ENCODE peak calls at places on chromosome 18, in nine cellular contexts. L is Peyer's patch, Y is mammary epithelial cell, X is heart left ventricle, F is sigmoid colon, H is esophagus muscularis mucosa, N is AG04450, M is right lobe of liver, P is colonic mucosa. E is an unnamed sample.

GRCh38 chr18:11868230-11868629 is 17.0 kb downstream of the CHMP1B start:
- DNase-seq in L (peak), Y (no peak), X (no peak), F (no peak), H (no peak), N (no peak), M (no peak), P (no peak), E (no peak)

GRCh38 chr18:47050468-47050867 is 15.0 kb upstream of the ELOA2 start:
- DNase-seq in L (peak), Y (peak), X (peak), F (no peak), H (no peak), N (peak), M (no peak), P (peak), E (no peak)

GRCh38 chr18:26875040-26875654 is 9.6 kb upstream of the AQP4 start:
- DNase-seq in L (no peak), Y (no peak), X (no peak), F (no peak), H (no peak), N (no peak), M (no peak), P (no peak), E (no peak)

GRCh38 chr18:23307567-23308295 is 145.4 kb upstream of the RIOK3 start:
- DNase-seq in L (peak), Y (peak), X (no peak), F (no peak), H (no peak), N (no peak), M (no peak), P (no peak), E (no peak)

GRCh38 chr18:79405781-79406575 is 10.2 kb downstream of the NFATC1 start:
- DNase-seq in L (peak), Y (no peak), X (peak), F (no peak), H (no peak), N (no peak), M (no peak), P (peak), E (peak)

GRCh38 chr18:56709463-56709862 is 58.3 kb downstream of the WDR7 start:
- DNase-seq in L (peak), Y (peak), X (no peak), F (no peak), H (no peak), N (peak), M (no peak), P (no peak), E (no peak)

GRCh38 chr18:62118324-62118723 is 68.5 kb downstream of the PIGN start:
- DNase-seq in L (no peak), Y (no peak), X (no peak), F (no peak), H (no peak), N (no peak), M (no peak), P (no peak), E (no peak)

GRCh38 chr18:60466671-60467070 is 94.1 kb upstream of the MC4R start:
- DNase-seq in L (no peak), Y (no peak), X (no peak), F (no peak), H (no peak), N (no peak), M (no peak), P (no peak), E (no peak)

GRCh38 chr18:34970106-34970505 is 71.1 kb upstream of the MAPRE2 start:
- DNase-seq in L (no peak), Y (peak), X (no peak), F (no peak), H (no peak), N (no peak), M (no peak), P (no peak), E (no peak)

GRCh38 chr18:13241083-13241892 is 22.7 kb downstream of the LDLRAD4 start:
- DNase-seq in L (peak), Y (no peak), X (no peak), F (peak), H (no peak), N (no peak), M (peak), P (no peak), E (no peak)

GRCh38 chr18:31046916-31047315 is 4.4 kb upstream of the DSC3 start:
- DNase-seq in L (peak), Y (peak), X (no peak), F (no peak), H (no peak), N (no peak), M (no peak), P (no peak), E (no peak)

GRCh38 chr18:53567935-53568574 is 656.4 kb downstream of the MBD2 start:
- DNase-seq in L (no peak), Y (no peak), X (no peak), F (no peak), H (no peak), N (no peak), M (no peak), P (no peak), E (no peak)

GRCh38 chr18:8177330-8178016 is 431.8 kb upstream of the RAB12 start:
- DNase-seq in L (no peak), Y (peak), X (no peak), F (no peak), H (no peak), N (no peak), M (no peak), P (no peak), E (no peak)

GRCh38 chr18:79523221-79523737 is 127.5 kb downstream of the NFATC1 start:
- DNase-seq in L (peak), Y (no peak), X (no peak), F (no peak), H (no peak), N (no peak), M (peak), P (no peak), E (no peak)

GRCh38 chr18:11034816-11035215 is 114.6 kb downstream of the PIEZO2 start:
- DNase-seq in L (no peak), Y (no peak), X (no peak), F (no peak), H (no peak), N (no peak), M (no peak), P (no peak), E (no peak)

GRCh38 chr18:13260927-13261471 is 42.4 kb downstream of the LDLRAD4 start:
- DNase-seq in L (no peak), Y (no peak), X (no peak), F (no peak), H (no peak), N (no peak), M (no peak), P (no peak), E (no peak)

GRCh38 chr18:37689841-37690240 is 124.2 kb upstream of the CELF4 start:
- DNase-seq in L (no peak), Y (peak), X (no peak), F (no peak), H (no peak), N (no peak), M (no peak), P (no peak), E (no peak)

GRCh38 chr18:31506024-31506742 is 8.2 kb downstream of the DSG2 start:
- DNase-seq in L (no peak), Y (no peak), X (no peak), F (no peak), H (no peak), N (no peak), M (no peak), P (no peak), E (no peak)

DNA sequence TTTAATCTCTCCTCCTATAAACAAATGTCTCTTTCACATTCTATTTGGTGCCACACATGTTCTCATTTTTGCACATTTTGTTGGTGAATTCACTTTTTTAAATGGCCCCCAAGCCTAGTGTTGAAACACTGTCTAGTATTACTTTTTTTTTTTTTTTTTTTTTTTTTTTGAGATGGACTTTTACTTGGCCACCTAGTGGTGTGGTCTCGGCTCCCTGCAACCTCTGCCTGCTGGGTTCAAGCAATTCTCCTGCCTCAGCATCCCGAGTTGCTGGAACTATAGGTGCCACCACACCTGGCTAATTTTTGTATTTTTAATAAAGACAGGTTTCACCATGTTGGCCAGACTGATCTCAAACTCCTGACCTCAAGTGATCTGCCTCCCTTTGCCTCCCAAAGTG is 273.8 kb upstream of the SLC14A2 start:
- DNase-seq in L (no peak), Y (no peak), X (no peak), F (no peak), H (no peak), N (no peak), M (no peak), P (no peak), E (no peak)
- TF ChIP-seq CTCF in L (no peak), Y (no peak), X (no peak), F (no peak), H (no peak), N (no peak), M (no peak), P (no peak), E (no peak)

DNA sequence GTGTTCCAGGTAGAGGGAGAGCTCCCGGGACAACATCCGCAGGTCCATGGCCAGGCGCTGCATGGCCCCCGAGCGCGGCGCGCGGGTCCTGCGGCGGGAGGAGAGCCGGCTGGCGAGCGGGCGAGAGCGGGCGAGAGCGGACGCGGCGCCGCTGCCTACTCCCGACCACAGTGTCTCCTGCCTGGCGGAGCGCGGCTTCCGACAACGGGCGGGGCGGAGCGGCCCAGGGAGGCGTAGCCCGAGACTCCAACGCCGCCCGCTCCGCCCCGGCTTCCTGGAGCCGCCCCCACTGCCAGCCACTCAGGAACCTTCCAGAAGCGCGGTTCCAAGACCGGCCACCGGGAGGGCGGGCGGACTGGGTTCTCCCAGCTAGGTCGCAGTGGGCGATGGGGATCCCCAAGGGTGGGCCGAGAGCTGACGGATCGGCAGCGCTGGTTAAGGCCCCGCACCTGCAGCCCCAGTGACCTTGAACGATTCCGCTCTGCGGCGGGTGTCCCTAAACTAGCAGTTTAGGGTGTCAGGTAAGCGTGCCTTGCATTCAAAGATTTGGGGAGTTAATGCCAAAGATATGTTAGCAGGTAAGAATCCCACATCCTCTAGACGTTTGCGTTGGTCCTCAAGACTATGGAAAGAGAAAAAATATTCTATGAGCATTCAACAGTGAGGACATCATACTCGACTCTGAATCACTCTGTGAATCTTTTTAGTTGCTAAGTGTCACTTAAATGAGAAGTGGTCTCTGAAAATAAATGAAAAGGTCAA is at the start of gene ABHD3:
- DNase-seq in L (peak), Y (peak), X (peak), F (peak), H (peak), N (peak), M (peak), P (peak), E (peak)
- H3K27ac ChIP-seq in L (peak), Y (peak), X (peak), F (peak), H (peak), N (peak), M (peak), P (peak), E (peak)

DNA sequence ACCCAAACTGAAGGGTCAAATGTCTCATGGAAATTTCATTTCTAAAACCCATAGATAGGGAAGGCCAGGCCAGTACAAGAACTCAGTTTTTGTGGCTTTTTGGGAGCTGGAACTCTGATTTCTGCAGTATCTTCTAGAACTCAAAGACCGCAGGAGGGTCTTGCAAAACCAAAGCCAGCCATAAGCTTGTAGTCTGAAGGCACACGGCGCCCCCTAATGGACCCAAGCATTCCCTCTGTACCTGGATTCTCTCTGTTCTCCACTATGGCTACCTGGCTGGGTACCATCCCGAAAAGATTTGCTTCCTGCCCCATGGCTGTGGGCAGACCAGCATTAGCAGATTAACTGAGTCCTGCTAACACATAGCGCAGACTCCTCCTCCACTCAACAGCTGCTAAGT is 229.0 kb upstream of the SLC14A2 start:
- DNase-seq in L (no peak), Y (no peak), X (no peak), F (no peak), H (no peak), N (no peak), M (no peak), P (peak), E (peak)
- TF ChIP-seq CTCF in L (peak), Y (peak), X (peak), F (peak), H (no peak), N (peak), M (peak), P (no peak), E (no peak)

GRCh38 chr18:63917831-63918230 is 10.1 kb downstream of the SERPINB10 start:
- DNase-seq in L (no peak), Y (no peak), X (no peak), F (no peak), H (no peak), N (no peak), M (no peak), P (no peak), E (no peak)
- H3K27ac ChIP-seq in L (no peak), Y (no peak), X (no peak), F (no peak), H (no peak), N (no peak), M (no peak), P (no peak), E (no peak)